ENCODE peak calls at places on chromosome 16, in eight cellular contexts. O is fibroblast of the aortic adventitia; A is CD4-positive, CD25-positive, alpha-beta regulatory T cell; M is HAP-1; T is Peyer's patch; S is hepatocyte; V is CD4-positive, alpha-beta memory T cell; B is right atrium auricular region. U is an unnamed sample.

GRCh38 chr16:23187341-23187740 is 4.8 kb downstream of the SCNN1G start:
- DNase-seq in O (no peak), A (no peak), M (no peak), T (no peak), S (no peak), V (no peak), B (no peak), U (no peak)

GRCh38 chr16:57381791-57382534 is 9.7 kb downstream of the CX3CL1 start:
- DNase-seq in O (no peak), A (no peak), M (no peak), T (no peak), S (no peak), V (no peak), B (no peak), U (no peak)

GRCh38 chr16:4733211-4733742 is 794 bp downstream of the ANKS3 start:
- DNase-seq in O (no peak), A (no peak), M (no peak), T (no peak), S (no peak), V (no peak), B (no peak), U (no peak)

GRCh38 chr16:64882385-64882784 is 239.5 kb downstream of the CDH11 start:
- DNase-seq in O (no peak), A (no peak), M (no peak), T (no peak), S (no peak), V (no peak), B (no peak), U (peak)

GRCh38 chr16:89004209-89004831 is 27.3 kb upstream of the CBFA2T3 start:
- DNase-seq in O (peak), A (no peak), M (peak), T (no peak), S (peak), V (no peak), B (no peak), U (no peak)

GRCh38 chr16:89693931-89694783 is 7.3 kb downstream of the SPATA2L start:
- DNase-seq in O (no peak), A (no peak), M (no peak), T (no peak), S (no peak), V (no peak), B (no peak), U (no peak)

GRCh38 chr16:89281829-89282228 is 64.3 kb downstream of the ZNF778 start:
- DNase-seq in O (no peak), A (no peak), M (no peak), T (no peak), S (no peak), V (no peak), B (no peak), U (no peak)

GRCh38 chr16:15518412-15519351 is 84.3 kb downstream of the BMERB1 start:
- DNase-seq in O (peak), A (no peak), M (no peak), T (no peak), S (peak), V (no peak), B (peak), U (no peak)

GRCh38 chr16:2235695-2236361 is 416 bp upstream of the DNASE1L2 start:
- DNase-seq in O (no peak), A (no peak), M (no peak), T (no peak), S (no peak), V (no peak), B (no peak), U (no peak)

GRCh38 chr16:5468488-5468887 is 370.9 kb upstream of the EEF2KMT start:
- DNase-seq in O (no peak), A (no peak), M (no peak), T (no peak), S (no peak), V (no peak), B (no peak), U (no peak)

GRCh38 chr16:57479422-57480126 is 6.7 kb downstream of the DOK4 start:
- DNase-seq in O (peak), A (no peak), M (peak), T (peak), S (peak), V (no peak), B (no peak), U (peak)

GRCh38 chr16:56911771-56912541 is 20.0 kb upstream of the HERPUD1 start:
- DNase-seq in O (peak), A (no peak), M (no peak), T (peak), S (no peak), V (no peak), B (peak), U (no peak)

GRCh38 chr16:79437764-79438728 is 162.5 kb downstream of the MAF start:
- DNase-seq in O (no peak), A (no peak), M (no peak), T (no peak), S (peak), V (no peak), B (peak), U (no peak)

GRCh38 chr16:4580245-4580644 is 24.1 kb downstream of the C16orf96 start:
- DNase-seq in O (peak), A (no peak), M (no peak), T (no peak), S (no peak), V (no peak), B (no peak), U (no peak)

GRCh38 chr16:22375117-22375962 is 921 bp upstream of the CDR2 start:
- DNase-seq in O (no peak), A (peak), M (no peak), T (peak), S (peak), V (no peak), B (no peak), U (no peak)

GRCh38 chr16:2795714-2796143 is 2.5 kb upstream of the PRSS41 start:
- DNase-seq in O (peak), A (no peak), M (no peak), T (no peak), S (peak), V (no peak), B (no peak), U (no peak)

GRCh38 chr16:22673463-22673862 is 140.5 kb upstream of the HS3ST2 start:
- DNase-seq in O (no peak), A (no peak), M (no peak), T (no peak), S (no peak), V (no peak), B (no peak), U (no peak)

GRCh38 chr16:12507366-12507765 is 296.3 kb downstream of the CPPED1 start:
- DNase-seq in O (no peak), A (no peak), M (no peak), T (no peak), S (no peak), V (no peak), B (no peak), U (peak)

GRCh38 chr16:51050379-51050710 is 100.7 kb downstream of the SALL1 start:
- DNase-seq in O (no peak), A (no peak), M (no peak), T (no peak), S (no peak), V (no peak), B (no peak), U (no peak)

GRCh38 chr16:8665529-8665928 is 8.9 kb upstream of the ABAT start:
- DNase-seq in O (no peak), A (no peak), M (no peak), T (no peak), S (no peak), V (no peak), B (no peak), U (no peak)

GRCh38 chr16:69930117-69930776 is 20.9 kb upstream of the CLEC18A start:
- DNase-seq in O (peak), A (peak), M (peak), T (peak), S (peak), V (peak), B (peak), U (no peak)

GRCh38 chr16:3282103-3282746 is 1.1 kb upstream of the ZNF263 start:
- DNase-seq in O (no peak), A (no peak), M (peak), T (no peak), S (no peak), V (no peak), B (peak), U (no peak)

GRCh38 chr16:19868421-19868820 is 16.2 kb downstream of the GPRC5B start:
- DNase-seq in O (peak), A (no peak), M (no peak), T (no peak), S (no peak), V (no peak), B (no peak), U (no peak)

GRCh38 chr16:86249631-86250030 is 260.7 kb upstream of the FOXF1 start:
- DNase-seq in O (no peak), A (no peak), M (no peak), T (no peak), S (no peak), V (no peak), B (peak), U (no peak)

GRCh38 chr16:8260140-8260539 is 330.2 kb downstream of the TMEM114 start:
- DNase-seq in O (no peak), A (no peak), M (no peak), T (no peak), S (no peak), V (no peak), B (no peak), U (no peak)

GRCh38 chr16:66266436-66267286 is 99.8 kb upstream of the CDH5 start:
- DNase-seq in O (peak), A (no peak), M (no peak), T (peak), S (peak), V (no peak), B (peak), U (peak)

GRCh38 chr16:12899529-12900168 is 1.7 kb upstream of the SHISA9 start:
- DNase-seq in O (no peak), A (no peak), M (no peak), T (no peak), S (no peak), V (no peak), B (no peak), U (no peak)

GRCh38 chr16:58466396-58466795 is 33.5 kb upstream of the NDRG4 start:
- DNase-seq in O (no peak), A (no peak), M (no peak), T (no peak), S (no peak), V (no peak), B (no peak), U (no peak)

GRCh38 chr16:3456374-3456773 is 12.9 kb downstream of the NAA60 start:
- DNase-seq in O (peak), A (no peak), M (no peak), T (no peak), S (no peak), V (no peak), B (no peak), U (no peak)

GRCh38 chr16:19330801-19331484 is 45.4 kb downstream of the CLEC19A start:
- DNase-seq in O (peak), A (no peak), M (no peak), T (no peak), S (no peak), V (no peak), B (no peak), U (no peak)

GRCh38 chr16:30382398-30383015 is at the start of gene SEPTIN1:
- DNase-seq in O (no peak), A (peak), M (no peak), T (peak), S (no peak), V (peak), B (no peak), U (no peak)

GRCh38 chr16:12976936-12977335 is 75.5 kb downstream of the SHISA9 start:
- DNase-seq in O (no peak), A (no peak), M (no peak), T (no peak), S (no peak), V (no peak), B (no peak), U (no peak)

GRCh38 chr16:87562201-87562600 is 40.1 kb upstream of the JPH3 start:
- DNase-seq in O (no peak), A (no peak), M (no peak), T (no peak), S (no peak), V (no peak), B (no peak), U (no peak)

GRCh38 chr16:23514381-23515152 is 4.3 kb upstream of the GGA2 start:
- DNase-seq in O (no peak), A (peak), M (no peak), T (no peak), S (no peak), V (peak), B (no peak), U (no peak)

GRCh38 chr16:19138601-19139000 is 24.8 kb downstream of the ITPRIPL2 start:
- DNase-seq in O (peak), A (no peak), M (no peak), T (peak), S (peak), V (no peak), B (peak), U (peak)

GRCh38 chr16:3004781-3005284 is 7.9 kb upstream of the CLDN9 start:
- DNase-seq in O (no peak), A (no peak), M (peak), T (peak), S (peak), V (no peak), B (no peak), U (no peak)

GRCh38 chr16:85173981-85174751 is 61.9 kb upstream of the CIBAR2 start:
- DNase-seq in O (peak), A (no peak), M (peak), T (no peak), S (peak), V (no peak), B (no peak), U (no peak)

DNA sequence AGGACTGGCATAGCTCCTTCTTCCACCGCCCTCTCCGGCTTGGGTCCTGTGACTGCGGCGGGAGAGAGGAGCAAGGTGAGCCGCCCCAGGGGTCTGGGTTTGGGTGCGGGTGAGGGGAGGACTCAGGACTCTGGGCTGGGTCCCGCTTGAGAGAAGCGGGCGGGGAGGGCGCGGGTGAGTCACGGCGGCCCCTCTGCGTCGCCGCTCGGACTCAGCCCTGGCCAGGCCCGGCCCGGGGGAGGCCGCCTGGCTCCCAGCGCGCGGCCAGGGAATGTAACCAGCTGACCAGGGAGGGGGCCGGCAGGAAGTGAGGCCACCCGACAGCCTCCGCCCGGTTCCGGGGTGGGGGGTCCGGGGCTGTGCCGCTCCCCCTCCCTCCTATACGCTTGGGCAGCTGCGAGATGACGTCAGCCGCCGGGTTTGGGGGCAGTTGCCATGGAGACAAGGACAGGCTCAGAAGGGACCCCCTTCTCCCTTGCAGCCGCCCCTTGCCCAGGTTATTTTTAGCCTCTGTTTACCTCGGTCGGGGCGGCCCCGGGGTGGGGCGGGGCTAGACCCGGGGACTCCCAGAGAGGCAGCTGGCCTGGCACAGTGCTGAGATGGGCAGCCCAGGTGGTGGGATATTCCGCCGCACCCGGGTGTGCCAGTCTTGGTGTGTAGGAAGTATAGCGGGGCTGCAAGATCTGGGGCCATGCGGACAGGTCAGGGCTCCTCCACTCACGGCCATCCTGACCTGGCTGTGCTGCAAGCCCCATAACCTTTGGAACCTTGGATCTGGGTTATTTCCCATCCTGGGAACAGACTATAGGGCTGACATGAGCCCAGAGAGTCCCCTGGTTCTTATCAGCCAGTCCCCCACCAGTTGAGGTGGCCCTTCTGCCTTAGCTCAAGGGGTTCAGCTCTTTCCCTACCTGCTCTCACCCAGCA is 1.6 kb downstream of the RIPOR1 start:
- DNase-seq in O (peak), A (no peak), M (peak), T (peak), S (peak), V (no peak), B (peak), U (peak)
- H3K4me3 ChIP-seq in O (peak), A (no peak), M (peak), T (peak), S (peak), V (no peak), B (peak), U (peak)

DNA sequence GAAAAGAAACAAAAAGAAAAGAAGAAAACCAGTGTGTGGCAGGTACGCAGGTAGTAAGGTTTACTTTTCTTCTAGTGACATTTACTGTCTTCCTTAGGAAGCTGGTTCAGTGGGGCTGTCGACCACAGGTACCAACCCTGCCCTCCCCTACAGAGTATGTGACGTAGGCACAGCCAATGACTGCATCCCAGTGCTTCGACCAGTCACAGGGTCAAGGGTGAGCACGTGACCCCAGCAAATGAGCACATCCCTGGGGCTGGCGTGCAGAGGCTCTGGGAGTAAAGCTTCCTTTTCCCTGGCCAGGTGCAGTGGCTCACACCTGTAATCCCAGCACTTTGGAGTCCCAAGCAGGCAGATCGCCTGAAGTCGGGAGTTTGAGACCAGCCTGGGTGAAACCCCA is 38.9 kb upstream of the PLCG2 start:
- DNase-seq in O (no peak), A (no peak), M (no peak), T (peak), S (no peak), V (no peak), B (no peak), U (no peak)
- H3K4me3 ChIP-seq in O (no peak), A (no peak), M (no peak), T (no peak), S (no peak), V (no peak), B (no peak), U (no peak)

DNA sequence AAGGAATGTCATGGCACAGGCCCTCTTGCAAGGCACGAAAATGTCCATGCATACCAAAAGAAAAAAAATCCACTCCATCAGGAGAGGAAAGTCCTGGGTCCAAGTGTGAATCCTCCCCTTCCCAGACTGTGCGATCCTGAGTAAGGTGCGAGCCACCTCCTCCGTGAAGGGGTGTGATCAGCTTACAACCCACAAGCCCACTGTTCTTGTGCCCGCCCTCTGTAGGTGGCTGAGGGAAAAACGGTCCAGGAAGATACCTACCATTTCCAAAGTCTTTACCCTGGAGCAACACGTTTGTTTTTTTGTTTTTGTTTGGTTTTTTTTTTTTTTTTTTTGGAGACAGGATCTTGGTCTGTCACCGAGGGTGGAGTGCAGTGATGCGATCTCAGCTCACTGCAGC is 116.5 kb downstream of the ZNF423 start:
- DNase-seq in O (no peak), A (no peak), M (peak), T (no peak), S (no peak), V (no peak), B (no peak), U (no peak)
- H3K4me3 ChIP-seq in O (no peak), A (no peak), M (no peak), T (no peak), S (no peak), V (no peak), B (no peak), U (no peak)

DNA sequence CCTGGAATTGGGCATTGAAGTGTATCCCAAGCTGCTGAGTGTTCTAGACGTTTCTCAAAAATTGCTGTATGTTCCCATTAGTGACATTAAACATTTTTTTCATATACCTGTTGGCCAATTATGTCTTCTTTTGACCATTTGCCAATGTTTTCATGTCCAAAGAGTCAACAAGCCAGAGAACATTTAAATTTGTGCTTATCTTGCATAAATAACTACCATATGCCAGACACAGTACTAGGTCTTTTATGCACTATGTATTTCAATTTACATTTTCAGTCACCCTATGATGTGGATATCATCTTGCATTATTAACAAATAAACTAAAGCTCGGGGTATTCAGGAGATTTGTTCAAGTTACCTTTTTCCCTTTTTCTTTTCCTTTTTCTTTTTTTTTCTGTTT is 632.9 kb upstream of the C16orf82 start:
- DNase-seq in O (no peak), A (no peak), M (no peak), T (no peak), S (no peak), V (no peak), B (no peak), U (no peak)
- H3K4me3 ChIP-seq in O (no peak), A (no peak), M (no peak), T (no peak), S (no peak), V (no peak), B (no peak), U (no peak)

DNA sequence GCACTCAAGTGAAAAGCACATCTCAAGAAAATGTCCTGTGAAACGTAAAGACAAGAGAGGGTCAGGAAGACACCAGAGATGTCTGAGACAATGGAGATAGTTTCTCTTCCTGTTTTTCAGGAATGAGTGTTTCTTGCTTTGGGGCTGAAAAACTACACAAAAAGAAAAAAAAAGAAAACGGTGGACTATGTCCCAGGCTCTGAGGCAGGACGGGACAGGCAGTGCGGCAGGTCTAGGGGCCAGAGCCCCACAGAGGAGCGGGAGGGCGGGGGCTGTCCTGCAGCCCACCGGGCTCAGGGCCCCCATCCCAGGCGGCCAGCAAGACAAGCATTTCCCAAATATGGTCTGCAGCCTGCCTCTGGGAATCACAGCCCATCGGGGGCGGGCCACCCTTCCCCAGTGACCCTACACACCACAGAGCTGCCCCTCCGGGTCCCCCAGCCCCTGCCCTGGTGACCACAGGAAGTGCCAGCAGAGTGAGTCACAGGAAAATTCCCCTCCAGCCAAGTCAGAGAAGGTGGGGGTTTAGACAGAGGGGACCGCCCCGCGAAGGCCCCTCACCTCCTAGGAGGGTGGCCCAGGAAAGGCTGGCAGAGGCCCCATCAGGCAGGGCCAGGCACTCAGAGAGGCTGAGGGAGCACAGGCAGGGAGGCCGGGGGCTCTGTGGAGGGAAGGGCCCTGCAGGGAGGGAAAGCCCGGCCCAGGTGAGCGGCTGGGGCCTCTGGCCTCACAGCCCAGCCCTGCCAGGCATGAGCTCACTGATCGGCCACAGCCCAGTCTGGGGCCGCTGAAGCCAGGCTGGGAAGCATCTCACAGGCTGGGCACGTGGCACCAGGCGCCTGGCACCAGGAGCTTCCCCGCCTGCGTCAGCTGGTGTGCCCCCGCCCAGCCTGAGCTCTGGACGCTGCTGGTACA is 6.3 kb downstream of the BCAR1 start:
- DNase-seq in O (peak), A (no peak), M (no peak), T (peak), S (peak), V (no peak), B (peak), U (peak)
- H3K4me3 ChIP-seq in O (peak), A (no peak), M (no peak), T (peak), S (no peak), V (no peak), B (no peak), U (no peak)

U was measured in skeletal muscle cell.